ENCODE peak calls at places on chromosomes 13 and 19, in ten cellular contexts. G is GM23338; T is AG04450; I is kidney tubule cell; F is COLO829; R is activated CD4-positive, alpha-beta T cell treated with anti-CD3 and anti-CD28 coated beads, Interleukin-2, amount 50 U/mL, for 1 hour; O is CMK; L is HTR-8/SVneo; N is SIG-M5; J is amniotic stem cell. H is an unnamed sample.

GRCh38 chr13:77760893-77761292 is 63.4 kb downstream of the SLAIN1 start:
- DNase-seq in G (no peak), T (no peak), I (no peak), F (no peak), R (no peak), O (no peak), L (no peak), N (no peak), J (no peak), H (no peak)

GRCh38 chr13:50697746-50698526 is 145.6 kb downstream of the DLEU7 start:
- DNase-seq in G (no peak), T (no peak), I (no peak), F (no peak), R (no peak), O (no peak), L (no peak), N (no peak), J (no peak), H (no peak)

GRCh38 chr13:100131863-100132574 is 43.1 kb downstream of the PCCA start:
- DNase-seq in G (no peak), T (peak; percentile 23), I (peak; percentile 94), F (peak; percentile 87), R (no peak), O (no peak), L (peak; percentile 71), N (no peak), J (peak; percentile 27), H (no peak)

GRCh38 chr19:9584073-9584833 is at the start of gene ZNF121:
- DNase-seq in G (peak; percentile 97), T (peak; percentile 34), I (peak; percentile 83), F (peak; percentile 63), R (peak; percentile 73), O (peak; percentile 72), L (peak; percentile 90), N (no peak), J (peak; percentile 61), H (peak; percentile 85)

GRCh38 chr13:101709952-101710351 is 257.5 kb downstream of the ITGBL1 start:
- DNase-seq in G (peak; percentile 11), T (no peak), I (no peak), F (no peak), R (no peak), O (no peak), L (no peak), N (no peak), J (no peak), H (no peak)

GRCh38 chr19:7428651-7429113 is 60.2 kb downstream of the PEX11G start:
- DNase-seq in G (no peak), T (no peak), I (no peak), F (no peak), R (no peak), O (no peak), L (no peak), N (no peak), J (no peak), H (no peak)

GRCh38 chr13:102628559-102628958 is 31.8 kb downstream of the TPP2 start:
- DNase-seq in G (no peak), T (no peak), I (no peak), F (no peak), R (no peak), O (no peak), L (no peak), N (no peak), J (no peak), H (no peak)

GRCh38 chr13:28679628-28680027 is 20.7 kb downstream of the POMP start:
- DNase-seq in G (peak; percentile 42), T (no peak), I (peak; percentile 28), F (no peak), R (no peak), O (no peak), L (no peak), N (no peak), J (no peak), H (peak; percentile 11)

GRCh38 chr13:88395804-88396203 is 724.6 kb downstream of the SLITRK5 start:
- DNase-seq in G (no peak), T (no peak), I (no peak), F (no peak), R (no peak), O (no peak), L (no peak), N (no peak), J (no peak), H (no peak)

GRCh38 chr13:29583073-29583785 is 12.3 kb downstream of the SLC7A1 start:
- DNase-seq in G (no peak), T (no peak), I (peak; percentile 94), F (no peak), R (no peak), O (no peak), L (peak; percentile 37), N (no peak), J (peak; percentile 22), H (no peak)

GRCh38 chr19:57088125-57088524 is 31.7 kb upstream of the USP29 start:
- DNase-seq in G (no peak), T (no peak), I (peak; percentile 85), F (no peak), R (no peak), O (no peak), L (no peak), N (no peak), J (no peak), H (no peak)

GRCh38 chr19:58338825-58339558 is 12.2 kb downstream of the ZSCAN22 start:
- DNase-seq in G (peak; percentile 71), T (no peak), I (peak; percentile 24), F (no peak), R (no peak), O (no peak), L (no peak), N (no peak), J (no peak), H (no peak)

GRCh38 chr19:41218615-41219507 is at the start of gene AXL:
- DNase-seq in G (peak; percentile 98), T (no peak), I (peak; percentile 79), F (no peak), R (no peak), O (peak; percentile 49), L (peak; percentile 87), N (no peak), J (peak; percentile 72), H (no peak)

GRCh38 chr19:3849092-3849491 is 19.7 kb downstream of the ZFR2 start:
- DNase-seq in G (peak; percentile 84), T (no peak), I (peak; percentile 15), F (peak; percentile 47), R (peak; percentile 26), O (peak; percentile 27), L (peak; percentile 41), N (no peak), J (no peak), H (no peak)

GRCh38 chr13:71218960-71219359 is 648.0 kb downstream of the DACH1 start:
- DNase-seq in G (peak; percentile 65), T (no peak), I (peak; percentile 6), F (no peak), R (no peak), O (no peak), L (no peak), N (no peak), J (no peak), H (no peak)

GRCh38 chr13:72536668-72537399 is 190.6 kb downstream of the MZT1 start:
- DNase-seq in G (peak; percentile 16), T (no peak), I (peak; percentile 21), F (no peak), R (no peak), O (no peak), L (no peak), N (no peak), J (no peak), H (no peak)

GRCh38 chr13:75372517-75372916 is 109.5 kb downstream of the TBC1D4 start:
- DNase-seq in G (peak; percentile 74), T (no peak), I (peak; percentile 57), F (peak; percentile 53), R (no peak), O (no peak), L (peak; percentile 15), N (no peak), J (peak; percentile 32), H (peak; percentile 43)

GRCh38 chr13:28805193-28805819 is 14.8 kb upstream of the MTUS2 start:
- DNase-seq in G (peak; percentile 83), T (no peak), I (peak; percentile 10), F (no peak), R (peak; percentile 30), O (peak; percentile 4), L (no peak), N (no peak), J (no peak), H (no peak)

GRCh38 chr13:97743946-97744345 is 209.5 kb upstream of the IPO5 start:
- DNase-seq in G (no peak), T (no peak), I (no peak), F (no peak), R (no peak), O (no peak), L (no peak), N (no peak), J (no peak), H (no peak)

GRCh38 chr19:39341122-39341719 is 1.0 kb upstream of the SAMD4B start:
- DNase-seq in G (peak; percentile 58), T (no peak), I (no peak), F (no peak), R (no peak), O (no peak), L (peak; percentile 37), N (no peak), J (no peak), H (no peak)

GRCh38 chr19:35355851-35356460 is 2.3 kb upstream of the FFAR3 start:
- DNase-seq in G (peak; percentile 26), T (no peak), I (no peak), F (no peak), R (no peak), O (no peak), L (no peak), N (no peak), J (no peak), H (no peak)

GRCh38 chr13:104597554-104598240 is 1531.5 kb upstream of the SLC10A2 start:
- DNase-seq in G (no peak), T (no peak), I (no peak), F (no peak), R (no peak), O (no peak), L (no peak), N (no peak), J (no peak), H (no peak)

GRCh38 chr19:30498707-30499106 is 126.5 kb downstream of the ZNF536 start:
- DNase-seq in G (peak; percentile 78), T (no peak), I (no peak), F (no peak), R (no peak), O (no peak), L (no peak), N (no peak), J (no peak), H (no peak)

GRCh38 chr19:46159418-46159817 is 11.4 kb downstream of the IGFL2 start:
- DNase-seq in G (no peak), T (no peak), I (no peak), F (no peak), R (no peak), O (no peak), L (no peak), N (no peak), J (no peak), H (no peak)

GRCh38 chr19:5339950-5340636 is 519 bp downstream of the PTPRS start:
- DNase-seq in G (peak; percentile 61), T (no peak), I (no peak), F (no peak), R (no peak), O (no peak), L (peak; percentile 22), N (no peak), J (no peak), H (peak; percentile 67)

GRCh38 chr13:44306401-44307192 is 67.0 kb upstream of the SERP2 start:
- DNase-seq in G (peak; percentile 62), T (peak; percentile 81), I (peak; percentile 91), F (peak; percentile 78), R (no peak), O (no peak), L (peak; percentile 26), N (no peak), J (peak; percentile 63), H (no peak)

GRCh38 chr13:21528616-21529015 is 69.5 kb upstream of the ZDHHC20 start:
- DNase-seq in G (no peak), T (no peak), I (peak; percentile 59), F (no peak), R (no peak), O (no peak), L (peak; percentile 22), N (no peak), J (no peak), H (no peak)

GRCh38 chr19:10946964-10947657 is 13.7 kb upstream of the SMARCA4 start:
- DNase-seq in G (no peak), T (no peak), I (peak; percentile 64), F (no peak), R (no peak), O (no peak), L (peak; percentile 65), N (no peak), J (no peak), H (no peak)